ENCODE peak calls at places on chromosomes 13 and 19, in nine cellular contexts. M, H, S, K, D, B, U, I and R are unnamed samples.

GRCh38 chr13:75550159-75550567 is 572 bp downstream of the UCHL3 start:
- DNase-seq in M (no peak), H (no peak), S (no peak), K (no peak), D (no peak), B (peak; percentile 48), U (no peak), I (no peak), R (peak; percentile 62)

GRCh38 chr19:31974941-31975340 is 370.5 kb upstream of the ZNF507 start:
- DNase-seq in M (no peak), H (no peak), S (no peak), K (no peak), D (no peak), B (no peak), U (no peak), I (no peak), R (no peak)

GRCh38 chr13:94412870-94413269 is 66.6 kb downstream of the DCT start:
- DNase-seq in M (no peak), H (no peak), S (no peak), K (no peak), D (no peak), B (no peak), U (no peak), I (no peak), R (no peak)

GRCh38 chr19:42452590-42452989 is 9.8 kb upstream of the CXCL17 start:
- DNase-seq in M (no peak), H (no peak), S (no peak), K (no peak), D (no peak), B (no peak), U (no peak), I (no peak), R (no peak)

GRCh38 chr13:32206097-32206740 is 108.9 kb downstream of the ZAR1L start:
- DNase-seq in M (no peak), H (no peak), S (no peak), K (no peak), D (no peak), B (no peak), U (no peak), I (no peak), R (no peak)

GRCh38 chr13:77373541-77373940 is 46.6 kb upstream of the MYCBP2 start:
- DNase-seq in M (no peak), H (no peak), S (no peak), K (no peak), D (no peak), B (no peak), U (no peak), I (no peak), R (no peak)

GRCh38 chr19:7633619-7634018 is at the start of gene PCP2:
- DNase-seq in M (no peak), H (no peak), S (no peak), K (no peak), D (no peak), B (no peak), U (no peak), I (no peak), R (no peak)

GRCh38 chr13:94711561-94712286 is 621 bp downstream of the SOX21 start:
- DNase-seq in M (no peak), H (no peak), S (no peak), K (no peak), D (no peak), B (no peak), U (peak; percentile 81), I (peak; percentile 47), R (no peak)

GRCh38 chr13:34064456-34065205 is 246.7 kb downstream of the RFC3 start:
- DNase-seq in M (no peak), H (no peak), S (no peak), K (no peak), D (no peak), B (no peak), U (no peak), I (no peak), R (no peak)

GRCh38 chr13:41065098-41065497 is 3.8 kb downstream of the WBP4 start:
- DNase-seq in M (no peak), H (no peak), S (no peak), K (no peak), D (no peak), B (peak; percentile 75), U (no peak), I (no peak), R (no peak)

GRCh38 chr19:7618771-7619510 is 10.4 kb downstream of the XAB2 start:
- DNase-seq in M (no peak), H (no peak), S (no peak), K (peak; percentile 86), D (peak; percentile 19), B (no peak), U (peak; percentile 92), I (peak; percentile 62), R (peak; percentile 78)

GRCh38 chr13:58598241-58598640 is 966.7 kb downstream of the PCDH17 start:
- DNase-seq in M (no peak), H (no peak), S (no peak), K (no peak), D (no peak), B (no peak), U (no peak), I (no peak), R (no peak)

GRCh38 chr19:5936308-5936980 is 22.4 kb downstream of the CAPS start:
- DNase-seq in M (no peak), H (no peak), S (no peak), K (no peak), D (no peak), B (no peak), U (peak; percentile 27), I (peak; percentile 10), R (no peak)

GRCh38 chr19:6766357-6767080 is 716 bp downstream of the SH2D3A start:
- DNase-seq in M (no peak), H (no peak), S (no peak), K (peak; percentile 63), D (no peak), B (no peak), U (peak; percentile 30), I (no peak), R (no peak)

GRCh38 chr13:107104631-107105030 is 536.7 kb upstream of the ARGLU1 start:
- DNase-seq in M (no peak), H (no peak), S (no peak), K (no peak), D (no peak), B (peak; percentile 21), U (no peak), I (no peak), R (no peak)

GRCh38 chr13:39405596-39405995 is 197.4 kb downstream of the LHFPL6 start:
- DNase-seq in M (no peak), H (no peak), S (no peak), K (no peak), D (no peak), B (no peak), U (no peak), I (no peak), R (no peak)

GRCh38 chr13:98435356-98435755 is 141.6 kb downstream of the STK24 start:
- DNase-seq in M (no peak), H (no peak), S (no peak), K (no peak), D (no peak), B (no peak), U (no peak), I (no peak), R (no peak)

GRCh38 chr19:16021796-16022195 is 54.5 kb upstream of the TPM4 start:
- DNase-seq in M (no peak), H (no peak), S (no peak), K (no peak), D (no peak), B (no peak), U (no peak), I (no peak), R (no peak)

GRCh38 chr13:36323951-36324566 is 22.1 kb downstream of the SPART start:
- DNase-seq in M (no peak), H (no peak), S (no peak), K (no peak), D (no peak), B (no peak), U (no peak), I (no peak), R (no peak)

GRCh38 chr13:102777716-102778115 is 4.1 kb upstream of the TEX30 start:
- DNase-seq in M (no peak), H (no peak), S (no peak), K (no peak), D (no peak), B (no peak), U (no peak), I (no peak), R (no peak)

GRCh38 chr13:80339841-80340642 is 884 bp downstream of the SPRY2 start:
- DNase-seq in M (no peak), H (no peak), S (peak; percentile 55), K (peak; percentile 87), D (peak; percentile 57), B (no peak), U (peak; percentile 92), I (peak; percentile 84), R (peak; percentile 67)

GRCh38 chr19:2524840-2525723 is 49.2 kb downstream of the GADD45B start:
- DNase-seq in M (no peak), H (no peak), S (peak; percentile 70), K (no peak), D (no peak), B (no peak), U (peak; percentile 84), I (peak; percentile 69), R (no peak)

GRCh38 chr19:48858984-48859710 is 9.3 kb downstream of the PLEKHA4 start:
- DNase-seq in M (peak; percentile 70), H (peak; percentile 68), S (no peak), K (no peak), D (no peak), B (no peak), U (peak; percentile 92), I (peak; percentile 78), R (peak; percentile 73)

GRCh38 chr19:18321729-18322091 is 1.2 kb downstream of the LSM4 start:
- DNase-seq in M (no peak), H (no peak), S (no peak), K (no peak), D (no peak), B (no peak), U (no peak), I (no peak), R (no peak)

GRCh38 chr19:47863514-47863936 is 4.5 kb downstream of the TPRX2 start:
- DNase-seq in M (peak; percentile 82), H (peak; percentile 59), S (peak; percentile 82), K (peak; percentile 88), D (peak; percentile 86), B (peak; percentile 21), U (peak; percentile 94), I (peak; percentile 93), R (peak; percentile 91)

GRCh38 chr19:16193466-16193865 is 4.2 kb upstream of the AP1M1 start:
- DNase-seq in M (no peak), H (no peak), S (no peak), K (no peak), D (no peak), B (no peak), U (no peak), I (no peak), R (no peak)

GRCh38 chr19:42292042-42292960 is 9.6 kb upstream of the PRR19 start:
- DNase-seq in M (no peak), H (no peak), S (peak; percentile 9), K (no peak), D (no peak), B (no peak), U (no peak), I (peak; percentile 65), R (peak; percentile 66)

GRCh38 chr13:112747256-112747655 is 57.4 kb downstream of the ATP11A start:
- DNase-seq in M (no peak), H (no peak), S (no peak), K (no peak), D (peak; percentile 67), B (no peak), U (no peak), I (no peak), R (no peak)